ENCODE peak calls at places on chromosomes 11 and 22, in eight cellular contexts. D, W, K, U, I, Y, V and J are unnamed samples. For H3K36me3, the result is how much of the 10 kb centered on the place peaks cover.

GRCh38 chr22:38724926-38725571 is 19.3 kb downstream of the GTPBP1 start:
- DNase-seq in I (peak), Y (no peak), D (no peak), K (peak), V (no peak), W (peak), U (no peak), J (no peak)

GRCh38 chr11:19984048-19984742 is 176.1 kb downstream of the DBX1 start:
- DNase-seq in V (no peak), I (no peak), K (no peak), U (no peak), Y (no peak), D (no peak), W (no peak), J (no peak)

GRCh38 chr11:59182457-59183151 is 10.7 kb downstream of the DTX4 start:
- DNase-seq in D (no peak), U (no peak), Y (no peak), I (peak), K (no peak), W (peak), V (no peak), J (no peak)

GRCh38 chr11:121070951-121071350 is 30.1 kb upstream of the TECTA start:
- DNase-seq in W (no peak), K (peak), Y (no peak), V (no peak), U (no peak), I (no peak), D (no peak), J (no peak)

GRCh38 chr22:28112548-28113043 is 193.5 kb upstream of the PITPNB start:
- DNase-seq in Y (no peak), K (peak), U (peak), D (no peak), I (peak), W (peak), V (peak), J (no peak)

GRCh38 chr11:32893091-32893946 is 708 bp downstream of the QSER1 start:
- DNase-seq in U (peak), I (peak), V (no peak), Y (no peak), W (peak), K (peak), D (no peak), J (peak)

GRCh38 chr11:128936546-128937275 is 6.0 kb downstream of the TP53AIP1 start:
- DNase-seq in U (no peak), D (no peak), Y (no peak), V (no peak), I (no peak), W (peak), K (no peak), J (no peak)

GRCh38 chr11:11782532-11783110 is 59.2 kb upstream of the USP47 start:
- DNase-seq in D (no peak), U (no peak), V (no peak), K (no peak), Y (no peak), W (no peak), I (no peak), J (no peak)

GRCh38 chr22:50250249-50250554 is 863 bp downstream of the HDAC10 start:
- DNase-seq in K (no peak), U (no peak), Y (no peak), I (no peak), D (no peak), W (no peak), V (no peak), J (peak)
- H3K27ac ChIP-seq in K (peak), U (peak), Y (peak), I (no peak), D (peak), W (no peak), V (peak), J (no peak)

DNA sequence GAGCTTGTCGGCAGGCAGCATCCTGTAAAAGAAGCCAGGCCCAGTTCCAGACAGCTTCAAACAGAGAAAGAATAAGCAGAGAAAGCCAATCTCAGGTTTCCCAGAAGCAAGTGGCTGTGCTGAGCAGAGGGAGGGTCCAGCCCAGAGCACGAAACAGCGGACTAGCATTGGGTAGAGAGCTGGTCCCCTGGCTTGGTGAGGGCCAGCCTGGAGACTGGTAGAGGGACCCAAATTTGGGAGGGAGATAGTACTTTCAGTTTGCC is 48.0 kb upstream of the TSKU start:
- DNase-seq in D (no peak), Y (no peak), W (no peak), U (no peak), I (no peak), V (no peak), K (no peak), J (no peak)
- H3K36me3 ChIP-seq in D (under half), Y (under half), W (under half), U (under half), I (under half), V (under half), K (under half), J (under half)

GRCh38 chr11:35549787-35550186 is 24.4 kb upstream of the PAMR1 start:
- DNase-seq in W (peak), U (no peak), V (no peak), Y (no peak), I (peak), D (no peak), K (peak), J (no peak)
- H3K27ac ChIP-seq in W (no peak), U (peak), V (no peak), Y (no peak), I (peak), D (no peak), K (peak), J (no peak)

DNA sequence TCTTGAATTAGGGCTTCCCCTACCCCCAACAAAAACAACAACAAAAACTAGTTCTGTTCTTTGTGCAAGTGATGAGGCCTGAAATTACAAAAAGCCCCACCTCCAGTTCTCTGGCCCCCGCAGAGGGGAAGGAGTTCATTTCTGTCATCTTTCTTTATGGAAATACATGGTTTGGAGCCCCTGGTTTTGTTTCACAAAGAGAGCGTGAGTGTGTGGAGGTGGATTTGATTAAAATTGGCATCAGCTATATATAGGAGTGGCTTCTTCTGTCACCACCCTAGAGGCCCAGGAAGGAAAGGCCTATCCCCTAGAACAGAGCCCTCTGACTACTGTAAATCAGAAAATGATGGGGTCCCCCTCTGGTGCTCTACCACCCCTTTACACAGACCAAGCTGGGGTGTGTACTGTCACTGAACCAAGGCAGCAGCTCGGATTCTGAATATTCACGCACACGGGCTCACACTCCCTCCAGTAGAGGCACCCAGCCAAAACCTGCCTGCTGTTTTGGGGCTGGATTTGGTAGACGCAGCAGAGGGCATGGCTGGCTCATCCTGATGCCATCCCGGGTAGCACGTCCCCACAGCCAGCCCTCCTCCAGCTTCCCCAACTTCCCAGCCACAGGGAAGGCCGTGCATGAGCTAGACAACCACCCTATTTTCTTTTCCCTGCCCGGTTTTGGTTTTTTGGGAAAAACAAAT is 19.4 kb downstream of the RCOR2 start:
- DNase-seq in I (no peak), W (no peak), U (no peak), K (no peak), V (no peak), Y (no peak), D (no peak), J (no peak)
- H3K36me3 ChIP-seq in I (half or more), W (under half), U (half or more), K (half or more), V (under half), Y (half or more), D (under half), J (under half)

GRCh38 chr22:32985899-32986772 is 72.0 kb downstream of the SYN3 start:
- DNase-seq in I (peak), W (peak), V (peak), K (peak), U (peak), D (no peak), Y (no peak), J (peak)
- H3K27ac ChIP-seq in I (no peak), W (peak), V (no peak), K (no peak), U (peak), D (no peak), Y (no peak), J (no peak)

GRCh38 chr11:2402890-2403645 is 2.5 kb downstream of the TSSC4 start:
- DNase-seq in W (no peak), K (no peak), U (no peak), V (no peak), D (no peak), I (no peak), Y (no peak), J (no peak)

GRCh38 chr11:2401436-2401984 is 960 bp downstream of the TSSC4 start:
- DNase-seq in Y (no peak), I (peak), K (no peak), D (no peak), U (no peak), V (no peak), W (no peak), J (no peak)

GRCh38 chr11:2400069-2400760 is at the start of gene TSSC4:
- DNase-seq in Y (peak), K (peak), D (peak), W (peak), U (peak), V (peak), I (peak), J (peak)

GRCh38 chr11:2400761-2401435 is 348 bp downstream of the TSSC4 start:
- DNase-seq in I (no peak), U (no peak), D (no peak), K (no peak), V (no peak), W (no peak), Y (no peak), J (no peak)

DNA sequence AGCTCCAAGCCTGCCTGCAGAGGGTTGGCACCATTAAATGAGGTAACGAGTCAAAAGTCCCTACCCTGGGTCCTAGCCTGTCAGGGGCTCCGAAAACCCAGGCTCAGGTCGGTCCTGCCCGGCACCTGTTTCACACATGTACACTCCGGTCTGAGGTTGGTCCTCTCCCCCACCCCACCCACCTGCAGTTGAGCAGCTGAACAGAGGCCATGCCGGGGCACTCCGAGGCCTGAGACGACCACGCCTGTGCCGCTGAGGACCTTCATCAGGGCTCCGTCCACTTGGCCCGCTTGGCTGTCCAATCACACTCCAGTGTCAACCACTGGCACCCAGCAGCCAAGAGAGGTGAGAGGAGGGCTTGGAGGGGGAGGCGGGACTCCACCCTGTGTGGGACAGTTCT is 1.6 kb downstream of the TSSC4 start:
- DNase-seq in D (no peak), W (no peak), V (no peak), Y (no peak), I (no peak), K (no peak), U (no peak), J (no peak)
- H3K36me3 ChIP-seq in D (under half), W (under half), V (under half), Y (under half), I (under half), K (under half), U (under half), J (under half)